ENCODE peak calls at places on chromosomes 5 and 9, in four cellular contexts. One of them, this sample, is unnamed.

GRCh38 chr5:125467222-125467621 is 720.8 kb upstream of the ZNF608 start:
- DNase-seq in AG04450: no peak
- DNase-seq in lung: no peak
- DNase-seq in mesothelial cell of epicardium: no peak
- DNase-seq in this sample: no peak

GRCh38 chr5:96459313-96460109 is 26.5 kb upstream of the PCSK1 start:
- DNase-seq in mesothelial cell of epicardium: no peak
- DNase-seq in AG04450: no peak
- DNase-seq in lung: no peak
- DNase-seq in this sample: no peak

GRCh38 chr5:98938459-98938858 is 9.7 kb upstream of the CHD1 start:
- DNase-seq in mesothelial cell of epicardium: no peak
- DNase-seq in AG04450: no peak
- DNase-seq in lung: no peak
- DNase-seq in this sample: no peak

GRCh38 chr9:124969401-124969800 is 28.5 kb upstream of the GOLGA1 start:
- DNase-seq in lung: no peak
- DNase-seq in mesothelial cell of epicardium: no peak
- DNase-seq in AG04450: no peak
- DNase-seq in this sample: no peak

GRCh38 chr5:54344653-54345052 is 34.3 kb upstream of the ARL15 start:
- DNase-seq in mesothelial cell of epicardium: no peak
- DNase-seq in lung: no peak
- DNase-seq in AG04450: no peak
- DNase-seq in this sample: no peak

GRCh38 chr5:68271124-68271523 is 55.6 kb downstream of the PIK3R1 start:
- DNase-seq in mesothelial cell of epicardium: no peak
- DNase-seq in AG04450: no peak
- DNase-seq in lung: no peak
- DNase-seq in this sample: no peak

GRCh38 chr9:5269249-5269715 is 35.2 kb downstream of the RLN2 start:
- DNase-seq in AG04450: peak
- DNase-seq in lung: no peak
- DNase-seq in mesothelial cell of epicardium: no peak
- DNase-seq in this sample: no peak

GRCh38 chr5:132433141-132433540 is 57.4 kb downstream of the IRF1 start:
- DNase-seq in lung: no peak
- DNase-seq in AG04450: no peak
- DNase-seq in mesothelial cell of epicardium: no peak
- DNase-seq in this sample: no peak

GRCh38 chr9:13648676-13649075 is 369.2 kb upstream of the MPDZ start:
- DNase-seq in AG04450: no peak
- DNase-seq in lung: no peak
- DNase-seq in mesothelial cell of epicardium: no peak
- DNase-seq in this sample: no peak

GRCh38 chr5:88390007-88390385 is 121.4 kb upstream of the TMEM161B start:
- DNase-seq in AG04450: no peak
- DNase-seq in mesothelial cell of epicardium: no peak
- DNase-seq in lung: no peak
- DNase-seq in this sample: no peak

GRCh38 chr9:132546148-132547051 is 36.0 kb upstream of the BARHL1 start:
- DNase-seq in mesothelial cell of epicardium: peak
- DNase-seq in lung: no peak
- DNase-seq in AG04450: no peak
- DNase-seq in this sample: no peak

GRCh38 chr5:109911731-109912130 is 222.0 kb downstream of the MAN2A1 start:
- DNase-seq in lung: no peak
- DNase-seq in mesothelial cell of epicardium: no peak
- DNase-seq in AG04450: no peak
- DNase-seq in this sample: no peak

GRCh38 chr5:170291324-170291847 is 6.2 kb downstream of the LCP2 start:
- DNase-seq in lung: no peak
- DNase-seq in AG04450: no peak
- DNase-seq in mesothelial cell of epicardium: no peak
- DNase-seq in this sample: no peak

GRCh38 chr5:180187767-180188166 is 21.2 kb downstream of the RASGEF1C start:
- DNase-seq in AG04450: no peak
- DNase-seq in mesothelial cell of epicardium: no peak
- DNase-seq in lung: no peak
- DNase-seq in this sample: no peak

GRCh38 chr9:10268500-10269485 is 344.0 kb downstream of the PTPRD start:
- DNase-seq in mesothelial cell of epicardium: peak
- DNase-seq in AG04450: no peak
- DNase-seq in lung: no peak
- DNase-seq in this sample: no peak

GRCh38 chr5:126516133-126516532 is 78.9 kb downstream of the ALDH7A1 start:
- DNase-seq in AG04450: peak
- DNase-seq in mesothelial cell of epicardium: no peak
- DNase-seq in lung: no peak
- DNase-seq in this sample: no peak

GRCh38 chr9:134406366-134407122 is 80.3 kb downstream of the RXRA start:
- DNase-seq in AG04450: no peak
- DNase-seq in lung: no peak
- DNase-seq in mesothelial cell of epicardium: no peak
- DNase-seq in this sample: no peak

GRCh38 chr5:92409131-92409530 is 1026.0 kb upstream of the ARRDC3 start:
- DNase-seq in lung: no peak
- DNase-seq in mesothelial cell of epicardium: no peak
- DNase-seq in AG04450: no peak
- DNase-seq in this sample: no peak

GRCh38 chr5:134552301-134552700 is 26.8 kb downstream of the JADE2 start:
- DNase-seq in mesothelial cell of epicardium: no peak
- DNase-seq in lung: peak
- DNase-seq in AG04450: peak
- DNase-seq in this sample: no peak

GRCh38 chr9:78118742-78119473 is 87.3 kb upstream of the GNAQ start:
- DNase-seq in lung: no peak
- DNase-seq in mesothelial cell of epicardium: no peak
- DNase-seq in AG04450: no peak
- DNase-seq in this sample: no peak

GRCh38 chr5:116380615-116381014 is 194.0 kb downstream of the SEMA6A start:
- DNase-seq in AG04450: no peak
- DNase-seq in mesothelial cell of epicardium: no peak
- DNase-seq in lung: no peak
- DNase-seq in this sample: no peak

GRCh38 chr5:60668715-60669304 is 31.2 kb downstream of the DEPDC1B start:
- DNase-seq in mesothelial cell of epicardium: no peak
- DNase-seq in lung: no peak
- DNase-seq in AG04450: no peak
- DNase-seq in this sample: no peak

GRCh38 chr5:107135391-107135790 is 535.3 kb downstream of the EFNA5 start:
- DNase-seq in AG04450: peak
- DNase-seq in mesothelial cell of epicardium: no peak
- DNase-seq in lung: no peak
- DNase-seq in this sample: no peak

GRCh38 chr9:127779136-127779981 is 893 bp upstream of the SH2D3C start:
- DNase-seq in AG04450: no peak
- DNase-seq in lung: no peak
- DNase-seq in mesothelial cell of epicardium: no peak
- DNase-seq in this sample: no peak

GRCh38 chr9:86774101-86774500 is 173.2 kb downstream of the GAS1 start:
- DNase-seq in lung: no peak
- DNase-seq in mesothelial cell of epicardium: no peak
- DNase-seq in AG04450: no peak
- DNase-seq in this sample: no peak

GRCh38 chr9:127470662-127471061 is 19.4 kb downstream of the LRSAM1 start:
- DNase-seq in lung: no peak
- DNase-seq in AG04450: no peak
- DNase-seq in mesothelial cell of epicardium: no peak
- DNase-seq in this sample: no peak

GRCh38 chr5:61704289-61704688 is 372.2 kb downstream of the ZSWIM6 start:
- DNase-seq in mesothelial cell of epicardium: no peak
- DNase-seq in lung: no peak
- DNase-seq in AG04450: no peak
- DNase-seq in this sample: no peak

GRCh38 chr5:35438786-35439185 is 178.9 kb upstream of the SPEF2 start:
- DNase-seq in AG04450: no peak
- DNase-seq in mesothelial cell of epicardium: no peak
- DNase-seq in lung: no peak
- DNase-seq in this sample: no peak

GRCh38 chr5:81513982-81514381 is 120.0 kb upstream of the ACOT12 start:
- DNase-seq in lung: no peak
- DNase-seq in AG04450: no peak
- DNase-seq in mesothelial cell of epicardium: no peak
- DNase-seq in this sample: no peak

GRCh38 chr5:109281136-109281690 is 128.6 kb downstream of the PJA2 start:
- DNase-seq in AG04450: no peak
- DNase-seq in lung: no peak
- DNase-seq in mesothelial cell of epicardium: no peak
- DNase-seq in this sample: no peak

GRCh38 chr5:135977375-135977928 is 22.7 kb upstream of the LECT2 start:
- DNase-seq in mesothelial cell of epicardium: peak
- DNase-seq in AG04450: no peak
- DNase-seq in lung: peak
- DNase-seq in this sample: no peak

GRCh38 chr5:150486402-150487198 is 21.3 kb upstream of the NDST1 start:
- DNase-seq in lung: peak
- DNase-seq in mesothelial cell of epicardium: peak
- DNase-seq in AG04450: no peak
- DNase-seq in this sample: peak

GRCh38 chr5:151383011-151383410 is 35.7 kb upstream of the SLC36A2 start:
- DNase-seq in lung: no peak
- DNase-seq in AG04450: no peak
- DNase-seq in mesothelial cell of epicardium: no peak
- DNase-seq in this sample: no peak

GRCh38 chr5:156527611-156528010 is 200.6 kb downstream of the SGCD start:
- DNase-seq in lung: no peak
- DNase-seq in AG04450: no peak
- DNase-seq in mesothelial cell of epicardium: no peak
- DNase-seq in this sample: no peak

GRCh38 chr9:97300586-97300985 is 6.9 kb upstream of the CCDC180 start:
- DNase-seq in AG04450: no peak
- DNase-seq in lung: peak
- DNase-seq in mesothelial cell of epicardium: no peak
- DNase-seq in this sample: no peak

GRCh38 chr5:177310757-177311173 is 933 bp downstream of the MXD3 start:
- DNase-seq in lung: no peak
- DNase-seq in AG04450: no peak
- DNase-seq in mesothelial cell of epicardium: no peak
- DNase-seq in this sample: no peak

GRCh38 chr5:35938518-35939227 is at the start of gene CAPSL:
- DNase-seq in lung: peak
- DNase-seq in mesothelial cell of epicardium: peak
- DNase-seq in AG04450: no peak
- DNase-seq in this sample: no peak

GRCh38 chr5:35811108-35811741 is 45.5 kb upstream of the IL7R start:
- DNase-seq in mesothelial cell of epicardium: no peak
- DNase-seq in lung: no peak
- DNase-seq in AG04450: no peak
- DNase-seq in this sample: no peak

GRCh38 chr9:137610944-137611343 is 5.5 kb downstream of the ARRDC1 start:
- DNase-seq in mesothelial cell of epicardium: no peak
- DNase-seq in lung: no peak
- DNase-seq in AG04450: no peak
- DNase-seq in this sample: no peak

GRCh38 chr9:563200-563599 is 278.3 kb upstream of the DMRT1 start:
- DNase-seq in mesothelial cell of epicardium: no peak
- DNase-seq in AG04450: no peak
- DNase-seq in lung: no peak
- DNase-seq in this sample: no peak